ENCODE peak calls at places on chromosomes 2 and 18, in nine cellular contexts. One of them, this sample, is unnamed.

GRCh38 chr2:163210430-163210918 is 371.9 kb upstream of the KCNH7 start:
- DNase-seq in A549: no peak
- DNase-seq in heart left ventricle: no peak
- DNase-seq in psoas muscle: no peak
- DNase-seq in PC-3: peak; percentile 74
- DNase-seq in pancreas: no peak
- DNase-seq in AG04450: no peak
- DNase-seq in mammary epithelial cell: peak; percentile 74
- DNase-seq in adrenal gland: no peak
- DNase-seq in this sample: no peak

GRCh38 chr2:200968735-200969134 is 5.3 kb upstream of the ORC2 start:
- DNase-seq in PC-3: peak; percentile 11
- DNase-seq in mammary epithelial cell: no peak
- DNase-seq in pancreas: no peak
- DNase-seq in heart left ventricle: no peak
- DNase-seq in psoas muscle: no peak
- DNase-seq in A549: no peak
- DNase-seq in AG04450: no peak
- DNase-seq in adrenal gland: no peak
- DNase-seq in this sample: no peak

GRCh38 chr2:4354164-4354563 is 650.8 kb downstream of the DCDC2C start:
- DNase-seq in A549: no peak
- DNase-seq in pancreas: no peak
- DNase-seq in AG04450: no peak
- DNase-seq in adrenal gland: no peak
- DNase-seq in PC-3: peak; percentile 16
- DNase-seq in mammary epithelial cell: no peak
- DNase-seq in psoas muscle: no peak
- DNase-seq in heart left ventricle: no peak
- DNase-seq in this sample: no peak

GRCh38 chr2:105388971-105389381 is 9.9 kb downstream of the FHL2 start:
- DNase-seq in heart left ventricle: peak; percentile 22
- DNase-seq in AG04450: peak; percentile 91
- DNase-seq in mammary epithelial cell: no peak
- DNase-seq in PC-3: no peak
- DNase-seq in A549: no peak
- DNase-seq in psoas muscle: no peak
- DNase-seq in pancreas: no peak
- DNase-seq in adrenal gland: no peak
- DNase-seq in this sample: no peak

GRCh38 chr2:3317277-3317685 is 60.3 kb downstream of the EIPR1 start:
- DNase-seq in adrenal gland: no peak
- DNase-seq in heart left ventricle: no peak
- DNase-seq in psoas muscle: no peak
- DNase-seq in AG04450: no peak
- DNase-seq in pancreas: no peak
- DNase-seq in PC-3: no peak
- DNase-seq in A549: no peak
- DNase-seq in mammary epithelial cell: no peak
- DNase-seq in this sample: no peak

GRCh38 chr2:64105676-64106461 is 38.4 kb downstream of the PELI1 start:
- DNase-seq in pancreas: no peak
- DNase-seq in A549: peak; percentile 34
- DNase-seq in heart left ventricle: no peak
- DNase-seq in mammary epithelial cell: no peak
- DNase-seq in adrenal gland: no peak
- DNase-seq in AG04450: no peak
- DNase-seq in psoas muscle: no peak
- DNase-seq in PC-3: no peak
- DNase-seq in this sample: no peak

GRCh38 chr2:217756375-217757107 is 246.3 kb downstream of the TNS1 start:
- DNase-seq in heart left ventricle: peak; percentile 81
- DNase-seq in pancreas: peak; percentile 78
- DNase-seq in A549: peak; percentile 60
- DNase-seq in mammary epithelial cell: no peak
- DNase-seq in AG04450: no peak
- DNase-seq in PC-3: peak; percentile 58
- DNase-seq in psoas muscle: peak; percentile 78
- DNase-seq in adrenal gland: peak; percentile 86
- DNase-seq in this sample: peak; percentile 58

GRCh38 chr2:126835811-126836210 is 62.9 kb upstream of the TEX51 start:
- DNase-seq in heart left ventricle: no peak
- DNase-seq in psoas muscle: no peak
- DNase-seq in A549: no peak
- DNase-seq in AG04450: no peak
- DNase-seq in PC-3: no peak
- DNase-seq in pancreas: no peak
- DNase-seq in mammary epithelial cell: no peak
- DNase-seq in adrenal gland: no peak
- DNase-seq in this sample: no peak

GRCh38 chr2:143934170-143934912 is 585.6 kb downstream of the ZEB2 start:
- DNase-seq in heart left ventricle: no peak
- DNase-seq in pancreas: no peak
- DNase-seq in mammary epithelial cell: no peak
- DNase-seq in psoas muscle: no peak
- DNase-seq in PC-3: no peak
- DNase-seq in AG04450: no peak
- DNase-seq in A549: no peak
- DNase-seq in adrenal gland: no peak
- DNase-seq in this sample: no peak

GRCh38 chr2:143937563-143938346 is 582.2 kb downstream of the ZEB2 start:
- DNase-seq in pancreas: no peak
- DNase-seq in mammary epithelial cell: no peak
- DNase-seq in AG04450: no peak
- DNase-seq in PC-3: no peak
- DNase-seq in A549: no peak
- DNase-seq in psoas muscle: no peak
- DNase-seq in adrenal gland: no peak
- DNase-seq in heart left ventricle: no peak
- DNase-seq in this sample: no peak

GRCh38 chr2:143939976-143940375 is 579.9 kb downstream of the ZEB2 start:
- DNase-seq in PC-3: no peak
- DNase-seq in heart left ventricle: no peak
- DNase-seq in psoas muscle: no peak
- DNase-seq in mammary epithelial cell: no peak
- DNase-seq in A549: no peak
- DNase-seq in AG04450: no peak
- DNase-seq in adrenal gland: no peak
- DNase-seq in pancreas: no peak
- DNase-seq in this sample: no peak

GRCh38 chr2:143934913-143935310 is 585.0 kb downstream of the ZEB2 start:
- DNase-seq in PC-3: no peak
- DNase-seq in psoas muscle: no peak
- DNase-seq in pancreas: no peak
- DNase-seq in mammary epithelial cell: no peak
- DNase-seq in A549: no peak
- DNase-seq in adrenal gland: no peak
- DNase-seq in heart left ventricle: no peak
- DNase-seq in AG04450: no peak
- DNase-seq in this sample: no peak

GRCh38 chr2:143936758-143937562 is 583.0 kb downstream of the ZEB2 start:
- DNase-seq in A549: no peak
- DNase-seq in pancreas: peak; percentile 77
- DNase-seq in PC-3: no peak
- DNase-seq in AG04450: no peak
- DNase-seq in mammary epithelial cell: peak; percentile 28
- DNase-seq in adrenal gland: peak; percentile 29
- DNase-seq in psoas muscle: peak; percentile 18
- DNase-seq in heart left ventricle: peak; percentile 41
- DNase-seq in this sample: peak; percentile 35
- H3K4me3 ChIP-seq in A549: peak overlapping the region; percentile 49
- H3K4me3 ChIP-seq in pancreas: peak overlapping the region; percentile 29
- H3K4me3 ChIP-seq in PC-3: peak overlapping the region; percentile 59
- H3K4me3 ChIP-seq in AG04450: peak overlapping the region; percentile 61
- H3K4me3 ChIP-seq in mammary epithelial cell: peak overlapping the region; percentile 35
- H3K4me3 ChIP-seq in adrenal gland: no peak overlapping the region
- H3K4me3 ChIP-seq in psoas muscle: peak overlapping the region; percentile 75
- H3K4me3 ChIP-seq in heart left ventricle: peak overlapping the region; percentile 64
- H3K4me3 ChIP-seq in this sample: peak overlapping the region; percentile 44

GRCh38 chr2:239106971-239107370 is 259.1 kb downstream of the TWIST2 start:
- DNase-seq in A549: no peak
- DNase-seq in heart left ventricle: no peak
- DNase-seq in psoas muscle: no peak
- DNase-seq in mammary epithelial cell: no peak
- DNase-seq in AG04450: no peak
- DNase-seq in pancreas: no peak
- DNase-seq in adrenal gland: no peak
- DNase-seq in PC-3: no peak
- DNase-seq in this sample: no peak

GRCh38 chr2:239107936-239108335 is 260.1 kb downstream of the TWIST2 start:
- DNase-seq in A549: no peak
- DNase-seq in adrenal gland: no peak
- DNase-seq in PC-3: no peak
- DNase-seq in heart left ventricle: no peak
- DNase-seq in mammary epithelial cell: no peak
- DNase-seq in pancreas: peak; percentile 63
- DNase-seq in psoas muscle: no peak
- DNase-seq in AG04450: no peak
- DNase-seq in this sample: no peak

GRCh38 chr2:239109041-239109915 is 261.4 kb downstream of the TWIST2 start:
- DNase-seq in mammary epithelial cell: peak; percentile 44
- DNase-seq in pancreas: peak; percentile 62
- DNase-seq in psoas muscle: no peak
- DNase-seq in A549: no peak
- DNase-seq in AG04450: no peak
- DNase-seq in adrenal gland: no peak
- DNase-seq in heart left ventricle: peak; percentile 49
- DNase-seq in PC-3: peak; percentile 19
- DNase-seq in this sample: no peak

GRCh38 chr2:239109916-239110545 is 262.1 kb downstream of the TWIST2 start:
- DNase-seq in mammary epithelial cell: no peak
- DNase-seq in AG04450: no peak
- DNase-seq in pancreas: no peak
- DNase-seq in adrenal gland: no peak
- DNase-seq in PC-3: no peak
- DNase-seq in heart left ventricle: no peak
- DNase-seq in psoas muscle: no peak
- DNase-seq in A549: no peak
- DNase-seq in this sample: no peak

DNA sequence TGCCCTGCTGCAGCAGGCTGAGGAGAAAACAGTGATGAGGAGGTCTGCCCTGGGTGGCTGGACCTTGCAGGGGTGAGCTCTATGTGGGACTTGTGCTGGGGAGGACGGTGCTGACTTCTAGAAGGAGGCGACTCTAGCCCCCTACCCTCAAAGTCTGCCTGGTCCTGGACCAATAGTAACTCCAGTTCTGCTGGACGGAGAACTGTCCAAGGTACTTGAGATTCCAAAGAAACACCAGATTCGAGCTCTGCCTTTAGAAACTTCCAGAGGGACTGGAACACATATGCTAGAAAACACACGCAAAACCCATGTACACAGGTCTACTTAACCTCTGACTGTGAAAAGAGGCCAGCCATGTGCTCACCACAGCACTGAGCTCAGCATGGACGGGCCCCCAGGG is 260.6 kb downstream of the TWIST2 start:
- DNase-seq in heart left ventricle: no peak
- DNase-seq in mammary epithelial cell: no peak
- DNase-seq in psoas muscle: no peak
- DNase-seq in adrenal gland: no peak
- DNase-seq in PC-3: no peak
- DNase-seq in A549: no peak
- DNase-seq in pancreas: no peak
- DNase-seq in AG04450: no peak
- DNase-seq in this sample: no peak
- H3K27ac ChIP-seq in heart left ventricle: no peak overlapping the region
- H3K27ac ChIP-seq in mammary epithelial cell: no peak overlapping the region
- H3K27ac ChIP-seq in psoas muscle: no peak overlapping the region
- H3K27ac ChIP-seq in adrenal gland: no peak overlapping the region
- H3K27ac ChIP-seq in PC-3: no peak overlapping the region
- H3K27ac ChIP-seq in A549: no peak overlapping the region
- H3K27ac ChIP-seq in pancreas: no peak overlapping the region
- H3K27ac ChIP-seq in AG04450: no peak overlapping the region
- H3K27ac ChIP-seq in this sample: no peak overlapping the region

GRCh38 chr18:63850636-63851035 is 36.9 kb upstream of the SERPINB2 start:
- DNase-seq in A549: no peak
- DNase-seq in AG04450: no peak
- DNase-seq in pancreas: no peak
- DNase-seq in psoas muscle: no peak
- DNase-seq in mammary epithelial cell: no peak
- DNase-seq in adrenal gland: no peak
- DNase-seq in PC-3: no peak
- DNase-seq in heart left ventricle: no peak
- DNase-seq in this sample: no peak

GRCh38 chr18:63848159-63848558 is 39.3 kb upstream of the SERPINB2 start:
- DNase-seq in adrenal gland: no peak
- DNase-seq in AG04450: peak; percentile 37
- DNase-seq in psoas muscle: no peak
- DNase-seq in PC-3: peak; percentile 84
- DNase-seq in pancreas: no peak
- DNase-seq in mammary epithelial cell: peak; percentile 52
- DNase-seq in heart left ventricle: no peak
- DNase-seq in A549: peak; percentile 7
- DNase-seq in this sample: no peak

GRCh38 chr18:63844254-63844653 is 43.3 kb upstream of the SERPINB2 start:
- DNase-seq in PC-3: peak; percentile 84
- DNase-seq in A549: no peak
- DNase-seq in adrenal gland: no peak
- DNase-seq in heart left ventricle: no peak
- DNase-seq in AG04450: no peak
- DNase-seq in mammary epithelial cell: peak; percentile 37
- DNase-seq in psoas muscle: no peak
- DNase-seq in pancreas: no peak
- DNase-seq in this sample: no peak

GRCh38 chr18:63850010-63850409 is 37.5 kb upstream of the SERPINB2 start:
- DNase-seq in PC-3: peak; percentile 79
- DNase-seq in mammary epithelial cell: no peak
- DNase-seq in pancreas: no peak
- DNase-seq in A549: peak; percentile 5
- DNase-seq in heart left ventricle: no peak
- DNase-seq in AG04450: no peak
- DNase-seq in adrenal gland: no peak
- DNase-seq in psoas muscle: no peak
- DNase-seq in this sample: no peak
- TF ChIP-seq CTCF in PC-3: peak; percentile 84
- TF ChIP-seq CTCF in mammary epithelial cell: peak; percentile 66
- TF ChIP-seq CTCF in pancreas: no peak
- TF ChIP-seq CTCF in A549: peak; percentile 31
- TF ChIP-seq CTCF in heart left ventricle: peak; percentile 10
- TF ChIP-seq CTCF in AG04450: peak; percentile 73
- TF ChIP-seq CTCF in adrenal gland: no peak
- TF ChIP-seq CTCF in psoas muscle: no peak
- TF ChIP-seq CTCF in this sample: no peak

GRCh38 chr2:239255218-239255617 is 145.6 kb downstream of the HDAC4 start:
- DNase-seq in adrenal gland: no peak
- DNase-seq in A549: no peak
- DNase-seq in pancreas: no peak
- DNase-seq in heart left ventricle: no peak
- DNase-seq in AG04450: no peak
- DNase-seq in PC-3: no peak
- DNase-seq in psoas muscle: no peak
- DNase-seq in mammary epithelial cell: no peak
- DNase-seq in this sample: no peak

GRCh38 chr2:239251971-239252370 is 148.8 kb downstream of the HDAC4 start:
- DNase-seq in A549: no peak
- DNase-seq in heart left ventricle: no peak
- DNase-seq in pancreas: no peak
- DNase-seq in AG04450: no peak
- DNase-seq in psoas muscle: peak; percentile 37
- DNase-seq in adrenal gland: no peak
- DNase-seq in PC-3: no peak
- DNase-seq in mammary epithelial cell: no peak
- DNase-seq in this sample: no peak

GRCh38 chr2:239253705-239254104 is 147.1 kb downstream of the HDAC4 start:
- DNase-seq in heart left ventricle: no peak
- DNase-seq in pancreas: no peak
- DNase-seq in psoas muscle: no peak
- DNase-seq in A549: no peak
- DNase-seq in PC-3: no peak
- DNase-seq in mammary epithelial cell: no peak
- DNase-seq in AG04450: no peak
- DNase-seq in adrenal gland: no peak
- DNase-seq in this sample: no peak

GRCh38 chr2:239252433-239253200 is 148.2 kb downstream of the HDAC4 start:
- DNase-seq in PC-3: no peak
- DNase-seq in psoas muscle: peak; percentile 88
- DNase-seq in pancreas: no peak
- DNase-seq in AG04450: no peak
- DNase-seq in adrenal gland: peak; percentile 46
- DNase-seq in heart left ventricle: peak; percentile 90
- DNase-seq in A549: no peak
- DNase-seq in mammary epithelial cell: no peak
- DNase-seq in this sample: peak; percentile 93

DNA sequence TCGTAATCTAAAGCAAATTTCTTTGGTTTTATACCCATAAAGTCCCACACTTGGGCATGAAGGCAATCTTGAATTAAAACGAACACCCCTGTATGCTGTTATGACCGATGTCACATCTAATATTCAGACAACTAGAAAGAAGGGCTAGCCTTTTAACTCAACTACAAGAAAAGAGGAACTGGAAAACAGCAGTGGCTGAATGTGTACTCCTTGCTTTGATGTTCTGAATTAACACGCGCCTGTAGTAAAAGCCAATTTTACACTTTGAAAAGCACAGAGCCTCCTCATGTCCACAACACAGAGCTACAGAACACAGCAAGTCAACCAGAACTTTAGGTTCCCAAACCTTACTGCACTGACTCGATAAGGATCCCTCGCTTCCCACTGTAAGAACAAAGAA is 147.6 kb downstream of the HDAC4 start:
- DNase-seq in heart left ventricle: no peak
- DNase-seq in adrenal gland: no peak
- DNase-seq in A549: no peak
- DNase-seq in psoas muscle: no peak
- DNase-seq in pancreas: no peak
- DNase-seq in AG04450: no peak
- DNase-seq in mammary epithelial cell: no peak
- DNase-seq in PC-3: no peak
- DNase-seq in this sample: no peak
- H3K4me3 ChIP-seq in heart left ventricle: peak overlapping the region; percentile 29
- H3K4me3 ChIP-seq in adrenal gland: no peak overlapping the region
- H3K4me3 ChIP-seq in A549: no peak overlapping the region
- H3K4me3 ChIP-seq in psoas muscle: peak overlapping the region; percentile 44
- H3K4me3 ChIP-seq in pancreas: no peak overlapping the region
- H3K4me3 ChIP-seq in AG04450: no peak overlapping the region
- H3K4me3 ChIP-seq in mammary epithelial cell: no peak overlapping the region
- H3K4me3 ChIP-seq in PC-3: no peak overlapping the region
- H3K4me3 ChIP-seq in this sample: no peak overlapping the region

This sample was measured in left lung.